ENCODE peak calls at places on chromosomes 13 and 19, in six cellular contexts. One of them, this sample, is unnamed.

GRCh38 chr19:4362871-4363545 is 19.6 kb downstream of the MPND start:
- DNase-seq in non-pigmented ciliary epithelial cell: no peak
- DNase-seq in foreskin fibroblast: peak
- DNase-seq in mucosa of descending colon: no peak
- DNase-seq in activated gamma-delta T cell treated with Interleukin-2 at 50 U/mL for 16 hours: no peak
- DNase-seq in activated CD4-positive, CD25-positive, alpha-beta regulatory T cell: no peak
- DNase-seq in this sample: peak

GRCh38 chr19:46115396-46116109 is 8.9 kb downstream of the IGFL3 start:
- DNase-seq in foreskin fibroblast: peak
- DNase-seq in activated CD4-positive, CD25-positive, alpha-beta regulatory T cell: no peak
- DNase-seq in activated gamma-delta T cell treated with Interleukin-2 at 50 U/mL for 16 hours: no peak
- DNase-seq in non-pigmented ciliary epithelial cell: peak
- DNase-seq in mucosa of descending colon: no peak
- DNase-seq in this sample: peak

GRCh38 chr13:44955421-44955820 is 33.9 kb downstream of the NUFIP1 start:
- DNase-seq in activated gamma-delta T cell treated with Interleukin-2 at 50 U/mL for 16 hours: no peak
- DNase-seq in activated CD4-positive, CD25-positive, alpha-beta regulatory T cell: no peak
- DNase-seq in foreskin fibroblast: no peak
- DNase-seq in non-pigmented ciliary epithelial cell: no peak
- DNase-seq in mucosa of descending colon: no peak
- DNase-seq in this sample: no peak

GRCh38 chr19:18989316-18989715 is 44.0 kb downstream of the SUGP2 start:
- DNase-seq in activated CD4-positive, CD25-positive, alpha-beta regulatory T cell: no peak
- DNase-seq in non-pigmented ciliary epithelial cell: no peak
- DNase-seq in mucosa of descending colon: no peak
- DNase-seq in foreskin fibroblast: peak
- DNase-seq in activated gamma-delta T cell treated with Interleukin-2 at 50 U/mL for 16 hours: no peak
- DNase-seq in this sample: no peak

GRCh38 chr13:90414691-90415596 is 932.5 kb upstream of the MIR17HG start:
- DNase-seq in activated gamma-delta T cell treated with Interleukin-2 at 50 U/mL for 16 hours: no peak
- DNase-seq in activated CD4-positive, CD25-positive, alpha-beta regulatory T cell: no peak
- DNase-seq in non-pigmented ciliary epithelial cell: peak
- DNase-seq in mucosa of descending colon: no peak
- DNase-seq in foreskin fibroblast: peak
- DNase-seq in this sample: peak

GRCh38 chr13:37141011-37141410 is 35.5 kb upstream of the CSNK1A1L start:
- DNase-seq in mucosa of descending colon: no peak
- DNase-seq in activated CD4-positive, CD25-positive, alpha-beta regulatory T cell: no peak
- DNase-seq in activated gamma-delta T cell treated with Interleukin-2 at 50 U/mL for 16 hours: no peak
- DNase-seq in non-pigmented ciliary epithelial cell: no peak
- DNase-seq in foreskin fibroblast: peak
- DNase-seq in this sample: no peak

GRCh38 chr19:31353826-31354225 is 4.6 kb upstream of the TSHZ3 start:
- DNase-seq in non-pigmented ciliary epithelial cell: no peak
- DNase-seq in foreskin fibroblast: no peak
- DNase-seq in activated gamma-delta T cell treated with Interleukin-2 at 50 U/mL for 16 hours: no peak
- DNase-seq in activated CD4-positive, CD25-positive, alpha-beta regulatory T cell: no peak
- DNase-seq in mucosa of descending colon: no peak
- DNase-seq in this sample: no peak

GRCh38 chr19:15198006-15198356 is 2.8 kb downstream of the NOTCH3 start:
- DNase-seq in foreskin fibroblast: peak
- DNase-seq in mucosa of descending colon: no peak
- DNase-seq in non-pigmented ciliary epithelial cell: no peak
- DNase-seq in activated gamma-delta T cell treated with Interleukin-2 at 50 U/mL for 16 hours: no peak
- DNase-seq in activated CD4-positive, CD25-positive, alpha-beta regulatory T cell: no peak
- DNase-seq in this sample: no peak

GRCh38 chr19:7662657-7663056 is 6.2 kb upstream of the RETN start:
- DNase-seq in activated gamma-delta T cell treated with Interleukin-2 at 50 U/mL for 16 hours: no peak
- DNase-seq in foreskin fibroblast: no peak
- DNase-seq in activated CD4-positive, CD25-positive, alpha-beta regulatory T cell: no peak
- DNase-seq in non-pigmented ciliary epithelial cell: no peak
- DNase-seq in mucosa of descending colon: no peak
- DNase-seq in this sample: no peak

GRCh38 chr13:79492313-79492798 is 11.4 kb downstream of the NDFIP2 start:
- DNase-seq in non-pigmented ciliary epithelial cell: no peak
- DNase-seq in activated CD4-positive, CD25-positive, alpha-beta regulatory T cell: no peak
- DNase-seq in mucosa of descending colon: no peak
- DNase-seq in foreskin fibroblast: no peak
- DNase-seq in activated gamma-delta T cell treated with Interleukin-2 at 50 U/mL for 16 hours: no peak
- DNase-seq in this sample: no peak

GRCh38 chr13:31761951-31762350 is 22.6 kb downstream of the RXFP2 start:
- DNase-seq in mucosa of descending colon: no peak
- DNase-seq in activated CD4-positive, CD25-positive, alpha-beta regulatory T cell: no peak
- DNase-seq in activated gamma-delta T cell treated with Interleukin-2 at 50 U/mL for 16 hours: no peak
- DNase-seq in foreskin fibroblast: peak
- DNase-seq in non-pigmented ciliary epithelial cell: no peak
- DNase-seq in this sample: no peak

GRCh38 chr13:20024706-20025105 is 66.2 kb downstream of the ZMYM2 start:
- DNase-seq in activated CD4-positive, CD25-positive, alpha-beta regulatory T cell: no peak
- DNase-seq in mucosa of descending colon: no peak
- DNase-seq in foreskin fibroblast: no peak
- DNase-seq in activated gamma-delta T cell treated with Interleukin-2 at 50 U/mL for 16 hours: no peak
- DNase-seq in non-pigmented ciliary epithelial cell: no peak
- DNase-seq in this sample: no peak

GRCh38 chr19:15448778-15449619 is 757 bp downstream of the WIZ start:
- DNase-seq in activated gamma-delta T cell treated with Interleukin-2 at 50 U/mL for 16 hours: no peak
- DNase-seq in mucosa of descending colon: no peak
- DNase-seq in foreskin fibroblast: peak
- DNase-seq in non-pigmented ciliary epithelial cell: no peak
- DNase-seq in activated CD4-positive, CD25-positive, alpha-beta regulatory T cell: no peak
- DNase-seq in this sample: no peak

GRCh38 chr19:2582984-2583956 is 107.3 kb downstream of the GADD45B start:
- DNase-seq in foreskin fibroblast: peak
- DNase-seq in activated CD4-positive, CD25-positive, alpha-beta regulatory T cell: no peak
- DNase-seq in non-pigmented ciliary epithelial cell: no peak
- DNase-seq in activated gamma-delta T cell treated with Interleukin-2 at 50 U/mL for 16 hours: no peak
- DNase-seq in mucosa of descending colon: no peak
- DNase-seq in this sample: peak

GRCh38 chr13:38366954-38367645 is 17.4 kb downstream of the UFM1 start:
- DNase-seq in activated CD4-positive, CD25-positive, alpha-beta regulatory T cell: no peak
- DNase-seq in activated gamma-delta T cell treated with Interleukin-2 at 50 U/mL for 16 hours: no peak
- DNase-seq in mucosa of descending colon: no peak
- DNase-seq in non-pigmented ciliary epithelial cell: no peak
- DNase-seq in foreskin fibroblast: peak
- DNase-seq in this sample: no peak

This sample was measured in ACHN.